ENCODE peak calls at places on chromosomes 7 and 10, in six cellular contexts. K is GM12891, Z is H1, B is HepG2, M is K562, N is GM12878. X is an unnamed sample.

GRCh38 chr7:124263232-124263827 is 230.5 kb upstream of the TMEM229A start:
- DNase-seq in K (no peak), Z (no peak), B (no peak), M (peak), N (peak), X (no peak)

GRCh38 chr7:102165136-102165535 is 121.5 kb upstream of the SH2B2 start:
- DNase-seq in K (no peak), Z (no peak), B (no peak), M (no peak), N (no peak), X (no peak)

GRCh38 chr7:86814980-86815379 is 171.3 kb downstream of the GRM3 start:
- DNase-seq in K (no peak), Z (no peak), B (peak), M (peak), N (no peak), X (peak)

GRCh38 chr7:36984051-36984492 is 259.8 kb upstream of the AOAH start:
- DNase-seq in K (no peak), Z (no peak), B (peak), M (no peak), N (no peak), X (no peak)

GRCh38 chr7:21414795-21415393 is 13.0 kb upstream of the SP4 start:
- DNase-seq in K (no peak), Z (no peak), B (no peak), M (peak), N (no peak), X (no peak)

GRCh38 chr7:47511698-47512370 is 70.1 kb downstream of the TNS3 start:
- DNase-seq in K (no peak), Z (no peak), B (no peak), M (no peak), N (no peak), X (no peak)

GRCh38 chr10:78541528-78542470 is 508.1 kb downstream of the RPS24 start:
- DNase-seq in K (no peak), Z (no peak), B (no peak), M (no peak), N (no peak), X (no peak)

GRCh38 chr7:117385340-117386124 is 41.8 kb downstream of the ASZ1 start:
- DNase-seq in K (no peak), Z (no peak), B (no peak), M (no peak), N (no peak), X (no peak)

GRCh38 chr10:35420044-35420443 is 83.7 kb downstream of the CCNY start:
- DNase-seq in K (no peak), Z (no peak), B (no peak), M (no peak), N (no peak), X (no peak)

GRCh38 chr10:121080324-121080807 is 229.2 kb downstream of the WDR11 start:
- DNase-seq in K (no peak), Z (no peak), B (no peak), M (no peak), N (no peak), X (no peak)

GRCh38 chr7:924541-925231 is 29.8 kb downstream of the ADAP1 start:
- DNase-seq in K (peak), Z (no peak), B (no peak), M (no peak), N (no peak), X (peak)

GRCh38 chr10:13528138-13528874 is 508 bp downstream of the BEND7 start:
- DNase-seq in K (peak), Z (no peak), B (no peak), M (peak), N (no peak), X (peak)

GRCh38 chr10:92108120-92108519 is 182.8 kb downstream of the CPEB3 start:
- DNase-seq in K (no peak), Z (no peak), B (no peak), M (no peak), N (no peak), X (no peak)

GRCh38 chr7:20173828-20174227 is 43.4 kb downstream of the MACC1 start:
- DNase-seq in K (no peak), Z (no peak), B (no peak), M (no peak), N (no peak), X (no peak)

GRCh38 chr10:114400091-114400490 is 4.2 kb downstream of the AFAP1L2 start:
- DNase-seq in K (no peak), Z (no peak), B (no peak), M (no peak), N (no peak), X (no peak)

DNA sequence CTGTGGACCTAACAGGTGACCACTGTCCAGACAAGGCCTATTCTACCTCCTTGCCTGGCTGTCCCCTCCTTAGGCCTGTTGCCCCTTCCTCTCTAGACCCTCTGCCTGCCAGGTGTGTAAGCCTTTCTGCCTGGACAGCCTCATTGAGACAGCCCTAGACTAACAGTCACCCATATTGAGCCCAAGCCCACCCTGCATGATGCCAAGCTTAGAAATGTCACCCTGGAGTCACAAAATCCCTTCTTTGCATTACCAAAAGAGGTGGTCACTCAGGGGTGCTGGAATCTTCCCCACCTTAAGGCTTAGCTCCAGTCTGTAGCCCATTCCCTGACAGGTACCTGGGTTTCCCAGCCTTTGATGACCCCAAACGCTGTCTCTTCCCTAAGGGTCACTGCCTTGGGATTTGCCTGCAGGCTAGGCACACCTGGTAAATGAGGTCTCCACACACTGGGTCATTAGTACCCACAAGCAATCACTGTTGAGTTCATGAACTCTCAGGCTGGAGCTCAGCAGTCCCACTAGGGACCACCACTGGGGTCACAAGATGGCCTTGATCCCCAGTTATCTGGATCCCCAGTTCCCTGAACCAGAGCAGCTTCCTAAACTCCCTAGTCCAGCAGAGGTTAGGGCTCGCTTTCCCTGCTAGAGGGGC is 54.9 kb upstream of the CAMK2B start:
- DNase-seq in K (no peak), Z (peak), B (no peak), M (no peak), N (no peak), X (no peak)
- TF ChIP-seq POLR2AphosphoS5 in K (no peak), Z (no peak), B (no peak), M (no peak), N (no peak), X (no peak)

DNA sequence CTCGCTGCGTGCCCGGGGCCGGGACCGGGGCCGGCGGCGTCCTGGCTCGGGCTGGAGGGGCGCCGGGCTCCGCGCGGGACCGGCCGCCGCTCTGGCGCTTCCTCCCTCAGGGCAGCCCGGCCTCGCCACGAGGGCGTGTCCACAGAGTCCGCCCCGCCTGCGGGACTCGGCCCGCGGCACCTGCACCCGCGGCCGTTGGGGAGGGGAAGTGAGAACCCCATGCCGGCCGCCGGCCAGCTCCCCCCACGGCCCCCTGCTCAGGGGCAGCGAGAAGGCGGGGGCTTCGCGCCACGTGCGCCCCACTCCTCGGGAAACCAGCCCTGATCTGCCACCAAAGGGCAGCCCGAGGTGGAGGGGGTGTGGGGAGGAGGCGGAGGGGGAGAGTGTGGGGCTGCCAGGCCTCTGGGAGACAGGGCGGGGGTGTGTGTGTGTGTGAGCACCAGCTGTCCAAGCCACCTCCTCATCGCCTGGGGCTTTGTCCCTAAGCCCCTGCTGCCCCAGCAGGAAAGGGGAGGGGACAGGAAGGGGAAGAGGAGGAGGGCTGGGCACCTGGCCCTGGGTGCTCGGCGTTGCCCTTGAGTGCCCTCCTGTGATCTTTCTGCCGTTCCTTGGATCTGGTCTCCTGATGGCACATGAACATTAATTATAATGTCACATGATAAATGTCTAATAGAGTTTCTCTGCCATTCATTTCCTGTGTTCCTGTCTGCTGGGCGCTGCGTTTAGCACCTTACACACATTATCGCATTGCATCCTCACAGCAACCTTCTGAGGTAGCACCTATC is at the start of gene PIK3AP1:
- DNase-seq in K (peak), Z (peak), B (no peak), M (peak), N (no peak), X (peak)
- TF ChIP-seq POLR2A in K (peak), Z (no peak), B (no peak), M (no peak), N (peak), X (peak)

DNA sequence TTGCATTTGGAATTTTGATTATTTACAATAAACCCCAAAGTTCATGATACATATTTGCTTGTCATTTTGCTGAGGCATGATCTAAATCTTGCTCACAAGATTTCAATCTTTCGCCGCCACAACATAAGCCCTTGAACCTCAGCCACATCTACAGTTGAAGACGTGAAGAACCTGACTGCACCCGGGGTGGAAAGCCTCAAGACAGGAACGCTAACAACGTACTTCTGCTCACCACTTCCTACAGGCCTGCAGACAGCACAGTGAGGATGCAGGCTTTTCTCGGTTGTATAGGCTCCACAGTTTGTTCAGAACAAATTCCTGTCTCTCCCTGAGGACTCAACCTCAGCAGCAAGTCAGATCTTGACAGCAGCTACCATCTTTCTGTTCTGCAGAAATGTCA is 393.8 kb upstream of the PRKCQ start:
- DNase-seq in K (no peak), Z (no peak), B (no peak), M (no peak), N (no peak), X (no peak)
- TF ChIP-seq TAF1 in K (no peak), Z (no peak), B (no peak), M (no peak), N (no peak), X (no peak)

GRCh38 chr7:100366411-100367250 is 6.7 kb upstream of the PILRA start:
- DNase-seq in K (no peak), Z (no peak), B (no peak), M (peak), N (peak), X (peak)

GRCh38 chr7:100367676-100368613 is 5.3 kb upstream of the PILRA start:
- DNase-seq in K (no peak), Z (no peak), B (no peak), M (no peak), N (no peak), X (no peak)

GRCh38 chr7:100364480-100364879 is 6.6 kb downstream of the PILRB start:
- DNase-seq in K (no peak), Z (no peak), B (no peak), M (no peak), N (no peak), X (no peak)

GRCh38 chr7:100369105-100369504 is 4.2 kb upstream of the PILRA start:
- DNase-seq in K (peak), Z (no peak), B (no peak), M (peak), N (peak), X (peak)

DNA sequence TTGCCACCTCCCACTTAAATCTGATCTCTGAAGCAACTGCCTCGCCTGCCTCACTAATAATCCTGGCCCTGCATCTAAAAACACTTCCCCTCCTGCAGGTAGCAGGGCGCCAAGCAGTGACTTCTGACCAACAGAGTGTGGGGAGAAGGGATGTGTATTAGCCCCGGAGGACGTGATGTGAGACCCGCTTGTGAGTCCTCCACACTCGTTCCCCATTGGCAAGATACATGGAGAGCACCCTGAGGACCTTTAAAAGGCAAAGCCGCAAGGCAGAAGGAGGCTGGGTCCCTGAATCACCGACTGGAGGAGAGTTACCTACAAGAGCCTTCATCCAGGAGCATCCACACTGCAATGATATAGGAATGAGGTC is 6.1 kb upstream of the PILRA start:
- DNase-seq in K (no peak), Z (no peak), B (no peak), M (no peak), N (no peak), X (no peak)
- TF ChIP-seq POLR2AphosphoS5 in K (no peak), Z (no peak), B (no peak), M (no peak), N (no peak), X (no peak)

DNA sequence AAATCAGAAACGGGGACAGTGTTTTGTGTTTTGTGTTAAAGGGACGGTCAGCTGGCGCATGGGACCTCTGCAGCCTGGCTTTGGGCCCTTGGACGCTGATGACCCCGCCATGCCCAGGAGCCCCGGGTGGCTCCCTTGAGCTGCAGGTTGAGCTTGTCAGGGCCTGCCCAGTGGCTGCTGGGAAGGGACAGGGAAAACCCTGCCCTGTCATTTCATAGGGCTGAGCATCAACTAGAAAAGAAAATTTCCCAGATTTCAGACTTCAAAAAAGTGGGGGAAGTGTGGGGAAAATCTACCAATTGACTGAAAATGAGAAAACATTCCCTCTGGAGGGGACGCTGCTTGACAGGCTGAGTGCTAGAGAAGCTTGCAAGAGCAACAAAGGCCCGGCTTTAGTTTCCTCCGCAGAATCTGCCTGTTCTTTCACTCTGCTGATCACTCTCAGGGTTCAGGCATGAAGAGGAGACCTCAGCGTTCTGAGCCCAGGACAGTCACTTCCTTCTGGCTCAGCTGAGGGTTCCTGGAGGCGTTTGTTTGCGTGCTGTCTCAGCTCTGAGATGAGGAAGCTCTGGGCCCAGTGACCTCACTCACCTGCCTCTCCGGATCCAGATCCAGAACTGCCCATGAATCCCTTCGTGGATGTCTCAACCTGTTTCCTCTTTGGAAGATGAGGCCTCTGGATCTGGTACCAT is 18.6 kb upstream of the DNAJB6 start:
- DNase-seq in K (no peak), Z (no peak), B (no peak), M (peak), N (no peak), X (no peak)
- TF ChIP-seq POLR2A in K (peak), Z (no peak), B (no peak), M (no peak), N (no peak), X (peak)

DNA sequence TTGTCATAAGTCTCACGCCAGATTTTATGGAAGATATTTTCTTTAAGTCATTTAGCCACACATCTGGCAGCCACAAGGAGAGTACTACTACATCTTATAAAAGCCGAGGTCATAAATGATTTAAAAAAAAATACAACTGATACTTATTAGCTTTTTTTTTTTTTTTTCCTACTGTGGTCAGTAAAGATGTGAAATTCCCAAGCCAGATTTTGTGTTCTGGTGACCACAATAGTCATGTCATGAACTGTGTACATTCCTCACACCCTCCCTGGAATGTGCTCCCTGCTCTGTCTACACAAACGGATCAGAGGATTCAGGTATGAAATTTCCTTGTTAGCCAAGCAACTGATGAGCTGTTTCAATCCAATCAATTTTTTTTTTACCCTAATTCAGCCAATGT is 54.7 kb downstream of the CHRM2 start:
- DNase-seq in K (no peak), Z (no peak), B (no peak), M (no peak), N (no peak), X (no peak)
- TF ChIP-seq TAF1 in K (no peak), Z (no peak), B (no peak), M (no peak), N (no peak), X (no peak)

GRCh38 chr7:139648941-139649425 is 125.5 kb downstream of the CLEC2L start:
- DNase-seq in K (peak), Z (no peak), B (no peak), M (no peak), N (peak), X (peak)
- TF ChIP-seq POLR2AphosphoS5 in K (no peak), Z (no peak), B (no peak), M (no peak), N (peak), X (peak)

DNA sequence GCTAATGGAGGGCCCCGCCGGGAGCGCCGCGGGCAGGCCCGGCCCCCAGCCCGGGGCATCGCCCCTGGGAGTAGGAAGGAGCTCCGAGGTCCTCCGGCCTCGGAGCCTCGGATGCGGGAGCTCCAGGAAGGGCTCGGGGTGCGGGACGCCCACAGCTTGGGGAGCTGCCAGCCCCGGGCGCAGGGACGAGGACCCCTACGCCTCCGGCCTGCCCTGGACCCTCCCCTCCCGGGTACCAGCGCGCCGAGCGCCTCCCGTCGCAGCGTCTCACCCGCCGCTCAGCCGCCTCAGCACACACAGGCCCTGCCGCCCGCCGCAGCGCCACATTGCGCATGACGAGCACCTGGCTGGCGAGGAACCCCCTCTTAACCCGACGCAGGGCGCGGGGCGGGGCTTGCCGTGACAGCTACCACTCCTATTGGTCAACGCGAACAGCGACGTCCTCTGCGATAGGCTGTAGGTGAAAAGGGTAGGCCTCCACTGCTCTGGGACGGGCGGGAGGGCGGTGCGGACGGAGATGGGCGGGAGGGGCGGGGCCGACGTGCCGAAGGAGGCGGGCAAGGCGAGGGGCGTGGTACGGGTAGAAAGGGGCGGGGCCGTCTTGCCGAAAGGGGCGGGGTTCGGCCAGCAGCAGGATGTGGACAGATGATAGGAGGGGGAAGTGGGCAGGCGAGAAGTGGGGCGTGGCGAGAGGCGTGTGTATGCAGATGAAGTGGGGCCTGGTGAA is at the start of gene PITRM1:
- DNase-seq in K (peak), Z (peak), B (peak), M (peak), N (peak), X (peak)
- TF ChIP-seq POLR2A in K (peak), Z (peak), B (peak), M (peak), N (peak), X (peak)

GRCh38 chr10:30630571-30630970 is 1.0 kb upstream of the LYZL2 start:
- DNase-seq in K (no peak), Z (no peak), B (no peak), M (no peak), N (no peak), X (no peak)

GRCh38 chr10:30629653-30630052 is at the start of gene LYZL2:
- DNase-seq in K (no peak), Z (no peak), B (no peak), M (no peak), N (no peak), X (no peak)

DNA sequence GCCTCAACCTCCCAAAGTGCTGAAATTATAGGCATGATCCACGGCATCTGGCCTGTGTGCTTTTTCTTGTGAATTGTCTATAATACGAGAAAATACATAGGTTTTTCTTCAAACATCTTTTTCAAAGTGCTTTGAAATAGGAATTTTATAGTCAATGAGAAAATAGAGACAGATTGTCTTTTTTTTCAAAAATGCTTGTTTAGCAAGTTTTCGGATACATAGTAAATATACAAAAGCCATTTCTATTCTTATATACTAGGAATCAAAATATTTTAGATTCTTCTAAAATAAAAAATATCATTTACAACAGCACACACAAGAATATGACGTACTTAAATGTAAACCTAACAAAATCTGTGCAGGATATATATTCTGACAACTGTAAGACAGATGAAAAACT is 1.6 kb upstream of the LYZL2 start:
- DNase-seq in K (no peak), Z (no peak), B (no peak), M (no peak), N (no peak), X (no peak)
- TF ChIP-seq TAF1 in K (no peak), Z (no peak), B (no peak), M (no peak), N (no peak), X (no peak)

X was measured in GM12892.